ENCODE peak calls at places on chromosome 1, in eight cellular contexts. One of them, this sample, is unnamed.

GRCh38 chr1:183073320-183073719 is 50.1 kb downstream of the LAMC1 start:
- DNase-seq in dorsolateral prefrontal cortex: no peak
- DNase-seq in brain microvascular endothelial cell: no peak
- DNase-seq in AG09309: no peak
- DNase-seq in bronchial epithelial cell: no peak
- DNase-seq in A549: no peak
- DNase-seq in psoas muscle: no peak
- DNase-seq in thoracic aorta: no peak
- DNase-seq in this sample: no peak

GRCh38 chr1:209416660-209417059 is 166.9 kb upstream of the CAMK1G start:
- DNase-seq in AG09309: no peak
- DNase-seq in psoas muscle: no peak
- DNase-seq in A549: no peak
- DNase-seq in dorsolateral prefrontal cortex: no peak
- DNase-seq in bronchial epithelial cell: peak
- DNase-seq in brain microvascular endothelial cell: no peak
- DNase-seq in thoracic aorta: no peak
- DNase-seq in this sample: no peak

GRCh38 chr1:184160942-184161698 is 109.6 kb downstream of the TSEN15 start:
- DNase-seq in brain microvascular endothelial cell: no peak
- DNase-seq in A549: no peak
- DNase-seq in thoracic aorta: no peak
- DNase-seq in dorsolateral prefrontal cortex: no peak
- DNase-seq in psoas muscle: no peak
- DNase-seq in AG09309: no peak
- DNase-seq in bronchial epithelial cell: no peak
- DNase-seq in this sample: no peak

GRCh38 chr1:201418461-201418860 is 3.1 kb downstream of the TNNI1 start:
- DNase-seq in thoracic aorta: no peak
- DNase-seq in A549: no peak
- DNase-seq in psoas muscle: peak
- DNase-seq in bronchial epithelial cell: no peak
- DNase-seq in brain microvascular endothelial cell: no peak
- DNase-seq in dorsolateral prefrontal cortex: no peak
- DNase-seq in AG09309: no peak
- DNase-seq in this sample: no peak

GRCh38 chr1:180352021-180352420 is 122.0 kb downstream of the LHX4 start:
- DNase-seq in thoracic aorta: no peak
- DNase-seq in bronchial epithelial cell: no peak
- DNase-seq in psoas muscle: no peak
- DNase-seq in A549: no peak
- DNase-seq in dorsolateral prefrontal cortex: no peak
- DNase-seq in brain microvascular endothelial cell: no peak
- DNase-seq in AG09309: no peak
- DNase-seq in this sample: no peak

GRCh38 chr1:33351281-33351660 is 30.4 kb upstream of the A3GALT2 start:
- DNase-seq in dorsolateral prefrontal cortex: no peak
- DNase-seq in psoas muscle: no peak
- DNase-seq in AG09309: no peak
- DNase-seq in brain microvascular endothelial cell: no peak
- DNase-seq in bronchial epithelial cell: no peak
- DNase-seq in thoracic aorta: no peak
- DNase-seq in A549: no peak
- DNase-seq in this sample: no peak

GRCh38 chr1:38489844-38490270 is 369.7 kb downstream of the RRAGC start:
- DNase-seq in dorsolateral prefrontal cortex: peak
- DNase-seq in A549: peak
- DNase-seq in bronchial epithelial cell: peak
- DNase-seq in brain microvascular endothelial cell: no peak
- DNase-seq in psoas muscle: no peak
- DNase-seq in AG09309: no peak
- DNase-seq in thoracic aorta: no peak
- DNase-seq in this sample: peak

GRCh38 chr1:24481098-24481497 is 21.5 kb upstream of the RCAN3 start:
- DNase-seq in A549: no peak
- DNase-seq in dorsolateral prefrontal cortex: no peak
- DNase-seq in brain microvascular endothelial cell: no peak
- DNase-seq in AG09309: no peak
- DNase-seq in psoas muscle: no peak
- DNase-seq in thoracic aorta: no peak
- DNase-seq in bronchial epithelial cell: no peak
- DNase-seq in this sample: no peak

GRCh38 chr1:67831850-67832513 is 1.3 kb downstream of the GNG12 start:
- DNase-seq in AG09309: peak
- DNase-seq in psoas muscle: peak
- DNase-seq in brain microvascular endothelial cell: peak
- DNase-seq in bronchial epithelial cell: peak
- DNase-seq in thoracic aorta: no peak
- DNase-seq in A549: peak
- DNase-seq in dorsolateral prefrontal cortex: no peak
- DNase-seq in this sample: peak

GRCh38 chr1:2530501-2531361 is 668 bp upstream of the HES5 start:
- DNase-seq in psoas muscle: no peak
- DNase-seq in thoracic aorta: no peak
- DNase-seq in dorsolateral prefrontal cortex: peak
- DNase-seq in A549: no peak
- DNase-seq in AG09309: no peak
- DNase-seq in bronchial epithelial cell: no peak
- DNase-seq in brain microvascular endothelial cell: no peak
- DNase-seq in this sample: no peak

GRCh38 chr1:241808265-241808664 is 39.7 kb upstream of the EXO1 start:
- DNase-seq in thoracic aorta: no peak
- DNase-seq in dorsolateral prefrontal cortex: no peak
- DNase-seq in psoas muscle: no peak
- DNase-seq in brain microvascular endothelial cell: no peak
- DNase-seq in bronchial epithelial cell: no peak
- DNase-seq in A549: no peak
- DNase-seq in AG09309: no peak
- DNase-seq in this sample: no peak

GRCh38 chr1:162168935-162169545 is 99.5 kb downstream of the NOS1AP start:
- DNase-seq in bronchial epithelial cell: no peak
- DNase-seq in AG09309: no peak
- DNase-seq in dorsolateral prefrontal cortex: no peak
- DNase-seq in brain microvascular endothelial cell: no peak
- DNase-seq in thoracic aorta: no peak
- DNase-seq in psoas muscle: no peak
- DNase-seq in A549: no peak
- DNase-seq in this sample: peak

GRCh38 chr1:204108312-204109141 is 35.6 kb downstream of the SOX13 start:
- DNase-seq in AG09309: no peak
- DNase-seq in A549: no peak
- DNase-seq in psoas muscle: no peak
- DNase-seq in dorsolateral prefrontal cortex: no peak
- DNase-seq in bronchial epithelial cell: no peak
- DNase-seq in thoracic aorta: no peak
- DNase-seq in brain microvascular endothelial cell: no peak
- DNase-seq in this sample: no peak

GRCh38 chr1:33895396-33895795 is 31.5 kb downstream of the HMGB4 start:
- DNase-seq in A549: no peak
- DNase-seq in AG09309: no peak
- DNase-seq in brain microvascular endothelial cell: no peak
- DNase-seq in thoracic aorta: no peak
- DNase-seq in psoas muscle: no peak
- DNase-seq in bronchial epithelial cell: no peak
- DNase-seq in dorsolateral prefrontal cortex: no peak
- DNase-seq in this sample: no peak

GRCh38 chr1:161900155-161900554 is 123.5 kb downstream of the OLFML2B start:
- DNase-seq in bronchial epithelial cell: no peak
- DNase-seq in brain microvascular endothelial cell: no peak
- DNase-seq in thoracic aorta: no peak
- DNase-seq in dorsolateral prefrontal cortex: no peak
- DNase-seq in A549: no peak
- DNase-seq in psoas muscle: no peak
- DNase-seq in AG09309: no peak
- DNase-seq in this sample: no peak

GRCh38 chr1:165403835-165404482 is 41.0 kb downstream of the RXRG start:
- DNase-seq in brain microvascular endothelial cell: peak
- DNase-seq in psoas muscle: no peak
- DNase-seq in dorsolateral prefrontal cortex: no peak
- DNase-seq in A549: peak
- DNase-seq in bronchial epithelial cell: peak
- DNase-seq in thoracic aorta: no peak
- DNase-seq in AG09309: no peak
- DNase-seq in this sample: no peak

DNA sequence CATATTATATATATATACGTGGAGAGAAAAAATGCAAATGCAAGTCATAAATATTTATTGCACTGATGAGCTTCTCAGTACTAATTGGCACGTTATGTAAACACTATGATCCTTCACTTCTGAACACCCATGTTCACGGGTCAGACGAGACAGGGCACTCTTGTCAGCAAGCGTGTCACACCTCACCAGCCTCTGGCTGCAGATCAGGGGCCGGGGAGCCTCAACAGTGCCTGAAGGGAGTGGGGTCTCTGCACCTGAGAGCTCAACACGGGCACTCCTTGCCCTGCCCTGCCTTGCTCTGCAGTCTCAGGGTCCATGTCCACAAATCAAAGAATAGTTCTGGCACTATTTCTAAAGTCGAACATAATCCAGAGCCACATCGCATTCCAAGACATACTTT is 409 bp upstream of the HIVEP3 start:
- DNase-seq in brain microvascular endothelial cell: no peak
- DNase-seq in A549: no peak
- DNase-seq in thoracic aorta: no peak
- DNase-seq in dorsolateral prefrontal cortex: no peak
- DNase-seq in AG09309: no peak
- DNase-seq in psoas muscle: no peak
- DNase-seq in bronchial epithelial cell: no peak
- DNase-seq in this sample: no peak
- H3K4me3 ChIP-seq in brain microvascular endothelial cell: no peak
- H3K4me3 ChIP-seq in A549: no peak
- H3K4me3 ChIP-seq in thoracic aorta: peak
- H3K4me3 ChIP-seq in dorsolateral prefrontal cortex: peak
- H3K4me3 ChIP-seq in AG09309: no peak
- H3K4me3 ChIP-seq in psoas muscle: peak
- H3K4me3 ChIP-seq in bronchial epithelial cell: no peak
- H3K4me3 ChIP-seq in this sample: no peak

DNA sequence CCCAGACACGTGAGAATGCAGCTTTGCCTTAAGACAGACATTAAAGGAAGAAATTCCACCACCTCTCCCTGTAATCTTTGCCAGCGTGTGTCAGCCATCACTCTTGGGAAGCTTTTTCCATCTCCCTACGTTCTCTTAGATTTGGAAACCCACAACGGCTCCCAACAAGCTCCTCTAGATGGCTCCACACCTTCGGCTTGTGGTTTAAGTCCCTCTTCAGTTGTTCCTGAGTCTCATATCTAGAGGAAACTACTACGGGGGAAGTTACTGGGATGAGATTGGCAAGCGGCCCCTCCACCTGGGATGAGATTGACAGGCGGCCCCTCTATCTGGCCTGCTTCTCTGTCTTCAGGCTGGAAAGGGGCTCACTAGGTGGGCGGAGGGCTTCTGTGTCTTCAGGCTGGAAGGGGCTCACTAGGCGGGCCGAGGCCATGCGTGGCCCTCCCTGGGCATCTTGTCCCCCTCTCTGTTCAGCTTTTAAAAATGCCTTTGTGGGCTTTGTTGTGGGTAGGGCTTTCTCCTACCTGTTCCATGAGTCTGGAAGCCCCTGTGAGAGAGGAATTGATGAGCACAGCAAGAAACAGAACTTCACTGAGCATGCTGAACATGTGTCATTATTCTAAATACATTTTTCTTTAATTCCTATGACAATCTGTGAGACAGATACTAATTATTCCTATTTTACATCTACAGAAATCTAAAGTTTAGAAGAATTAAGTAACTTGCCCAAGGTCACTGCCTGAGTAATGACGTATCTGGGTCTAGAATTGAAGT is 670.5 kb downstream of the KIF26B start:
- DNase-seq in AG09309: no peak
- DNase-seq in thoracic aorta: no peak
- DNase-seq in brain microvascular endothelial cell: no peak
- DNase-seq in bronchial epithelial cell: no peak
- DNase-seq in psoas muscle: no peak
- DNase-seq in dorsolateral prefrontal cortex: no peak
- DNase-seq in A549: peak
- DNase-seq in this sample: no peak
- TF ChIP-seq CTCF in AG09309: peak
- TF ChIP-seq CTCF in thoracic aorta: no peak
- TF ChIP-seq CTCF in brain microvascular endothelial cell: peak
- TF ChIP-seq CTCF in bronchial epithelial cell: no peak
- TF ChIP-seq CTCF in psoas muscle: no peak
- TF ChIP-seq CTCF in dorsolateral prefrontal cortex: no peak
- TF ChIP-seq CTCF in A549: no peak
- TF ChIP-seq CTCF in this sample: peak

GRCh38 chr1:9628541-9629444 is 22.7 kb upstream of the PIK3CD start:
- DNase-seq in bronchial epithelial cell: no peak
- DNase-seq in brain microvascular endothelial cell: no peak
- DNase-seq in thoracic aorta: no peak
- DNase-seq in A549: no peak
- DNase-seq in dorsolateral prefrontal cortex: no peak
- DNase-seq in AG09309: no peak
- DNase-seq in psoas muscle: no peak
- DNase-seq in this sample: no peak
- H3K4me3 ChIP-seq in bronchial epithelial cell: no peak
- H3K4me3 ChIP-seq in brain microvascular endothelial cell: no peak
- H3K4me3 ChIP-seq in thoracic aorta: no peak
- H3K4me3 ChIP-seq in A549: no peak
- H3K4me3 ChIP-seq in dorsolateral prefrontal cortex: no peak
- H3K4me3 ChIP-seq in AG09309: no peak
- H3K4me3 ChIP-seq in psoas muscle: no peak
- H3K4me3 ChIP-seq in this sample: no peak

GRCh38 chr1:55836086-55836485 is 620.9 kb upstream of the USP24 start:
- DNase-seq in thoracic aorta: no peak
- DNase-seq in A549: no peak
- DNase-seq in psoas muscle: no peak
- DNase-seq in brain microvascular endothelial cell: no peak
- DNase-seq in AG09309: no peak
- DNase-seq in bronchial epithelial cell: no peak
- DNase-seq in dorsolateral prefrontal cortex: no peak
- DNase-seq in this sample: no peak

GRCh38 chr1:55828031-55828430 is 612.9 kb upstream of the USP24 start:
- DNase-seq in A549: peak
- DNase-seq in brain microvascular endothelial cell: no peak
- DNase-seq in dorsolateral prefrontal cortex: no peak
- DNase-seq in psoas muscle: no peak
- DNase-seq in thoracic aorta: no peak
- DNase-seq in AG09309: no peak
- DNase-seq in bronchial epithelial cell: no peak
- DNase-seq in this sample: no peak

GRCh38 chr1:55827350-55827749 is 612.2 kb upstream of the USP24 start:
- DNase-seq in bronchial epithelial cell: peak
- DNase-seq in thoracic aorta: no peak
- DNase-seq in A549: peak
- DNase-seq in AG09309: peak
- DNase-seq in dorsolateral prefrontal cortex: no peak
- DNase-seq in brain microvascular endothelial cell: peak
- DNase-seq in psoas muscle: no peak
- DNase-seq in this sample: peak

GRCh38 chr1:55833452-55834160 is 618.4 kb upstream of the USP24 start:
- DNase-seq in bronchial epithelial cell: no peak
- DNase-seq in dorsolateral prefrontal cortex: no peak
- DNase-seq in psoas muscle: no peak
- DNase-seq in A549: no peak
- DNase-seq in thoracic aorta: no peak
- DNase-seq in AG09309: peak
- DNase-seq in brain microvascular endothelial cell: no peak
- DNase-seq in this sample: no peak

DNA sequence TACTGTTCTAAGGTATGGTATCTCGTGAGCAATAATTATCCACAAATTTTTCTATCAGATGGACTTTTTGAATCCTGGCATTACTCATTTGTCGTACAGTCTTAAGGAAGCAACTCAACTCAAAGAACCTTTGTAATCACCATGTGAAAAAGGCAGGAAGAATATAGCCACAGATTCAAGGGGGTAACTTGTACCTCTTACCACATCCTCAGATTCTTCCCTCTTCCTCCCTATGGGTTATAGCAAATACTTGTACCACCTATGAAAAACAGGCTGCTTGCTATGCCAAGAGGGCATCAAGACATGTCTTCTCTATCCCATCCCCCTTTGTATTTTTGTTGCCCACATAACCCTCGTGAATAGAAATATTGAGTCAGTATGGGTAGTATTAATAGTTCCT is 616.6 kb upstream of the USP24 start:
- DNase-seq in psoas muscle: no peak
- DNase-seq in thoracic aorta: no peak
- DNase-seq in AG09309: no peak
- DNase-seq in bronchial epithelial cell: no peak
- DNase-seq in A549: no peak
- DNase-seq in dorsolateral prefrontal cortex: no peak
- DNase-seq in brain microvascular endothelial cell: no peak
- DNase-seq in this sample: no peak
- TF ChIP-seq CTCF in psoas muscle: no peak
- TF ChIP-seq CTCF in thoracic aorta: no peak
- TF ChIP-seq CTCF in AG09309: no peak
- TF ChIP-seq CTCF in bronchial epithelial cell: no peak
- TF ChIP-seq CTCF in A549: no peak
- TF ChIP-seq CTCF in dorsolateral prefrontal cortex: no peak
- TF ChIP-seq CTCF in brain microvascular endothelial cell: no peak
- TF ChIP-seq CTCF in this sample: no peak

This sample was measured in HFF-Myc.